ENCODE peak calls at places on chromosomes 6 and 20, in six cellular contexts. U, W, T, A, P and M are unnamed samples.

GRCh38 chr20:61918548-61918947 is 147.1 kb downstream of the TAF4 start:
- DNase-seq in U (no peak), W (no peak), T (no peak), A (no peak), P (no peak), M (no peak)

GRCh38 chr6:41374618-41375590 is 39.5 kb downstream of the NCR2 start:
- DNase-seq in U (peak; percentile 60), W (no peak), T (peak; percentile 30), A (no peak), P (no peak), M (peak; percentile 14)

GRCh38 chr6:116611020-116611419 is 5.3 kb upstream of the RSPH4A start:
- DNase-seq in U (no peak), W (no peak), T (no peak), A (no peak), P (peak; percentile 24), M (no peak)

GRCh38 chr20:36352843-36353553 is 46.9 kb downstream of the DLGAP4 start:
- DNase-seq in U (no peak), W (no peak), T (peak; percentile 33), A (no peak), P (no peak), M (no peak)

GRCh38 chr6:45464685-45465084 is 87.0 kb upstream of the SUPT3H start:
- DNase-seq in U (no peak), W (no peak), T (no peak), A (no peak), P (no peak), M (no peak)

GRCh38 chr6:159490298-159490937 is 202.6 kb downstream of the SOD2 start:
- DNase-seq in U (no peak), W (no peak), T (no peak), A (peak; percentile 75), P (peak; percentile 4), M (no peak)

GRCh38 chr20:5349448-5349847 is 32.7 kb upstream of the PROKR2 start:
- DNase-seq in U (no peak), W (no peak), T (no peak), A (no peak), P (peak; percentile 48), M (no peak)

GRCh38 chr20:35838213-35838612 is 66.4 kb downstream of the PHF20 start:
- DNase-seq in U (no peak), W (no peak), T (no peak), A (no peak), P (no peak), M (no peak)

GRCh38 chr20:24736131-24736843 is 212.8 kb upstream of the CST7 start:
- DNase-seq in U (no peak), W (no peak), T (peak; percentile 4), A (no peak), P (no peak), M (no peak)

GRCh38 chr20:23094927-23095326 is 8.8 kb upstream of the CD93 start:
- DNase-seq in U (no peak), W (no peak), T (no peak), A (no peak), P (peak; percentile 90), M (no peak)

GRCh38 chr20:25018425-25018824 is 25.9 kb upstream of the APMAP start:
- DNase-seq in U (no peak), W (peak; percentile 16), T (no peak), A (no peak), P (no peak), M (no peak)

GRCh38 chr20:41009960-41010359 is 18.7 kb upstream of the TOP1 start:
- DNase-seq in U (no peak), W (no peak), T (peak; percentile 46), A (no peak), P (no peak), M (peak; percentile 83)

GRCh38 chr6:168314948-168315347 is 4.6 kb downstream of the DACT2 start:
- DNase-seq in U (peak; percentile 17), W (no peak), T (peak; percentile 63), A (peak; percentile 21), P (no peak), M (no peak)

GRCh38 chr6:153015094-153015645 is 12.7 kb upstream of the MTRF1L start:
- DNase-seq in U (no peak), W (no peak), T (no peak), A (no peak), P (no peak), M (no peak)

GRCh38 chr20:14449323-14449722 is 111.9 kb upstream of the FLRT3 start:
- DNase-seq in U (no peak), W (no peak), T (no peak), A (no peak), P (peak; percentile 71), M (peak; percentile 89)

GRCh38 chr6:125984311-125984710 is 2.0 kb upstream of the TRMT11 start:
- DNase-seq in U (no peak), W (no peak), T (peak; percentile 29), A (no peak), P (no peak), M (no peak)

GRCh38 chr20:34585019-34585418 is 26.5 kb downstream of the MAP1LC3A start:
- DNase-seq in U (no peak), W (no peak), T (no peak), A (no peak), P (no peak), M (no peak)

GRCh38 chr6:73452107-73452461 is at the start of gene CGAS:
- DNase-seq in U (peak; percentile 6), W (peak; percentile 59), T (peak; percentile 37), A (peak; percentile 59), P (peak; percentile 27), M (no peak)

GRCh38 chr6:125718109-125718508 is 31.3 kb upstream of the HEY2 start:
- DNase-seq in U (no peak), W (no peak), T (no peak), A (no peak), P (no peak), M (no peak)

GRCh38 chr6:136772685-136773472 is 19.4 kb downstream of the MAP3K5 start:
- DNase-seq in U (no peak), W (peak; percentile 78), T (peak; percentile 28), A (peak; percentile 43), P (no peak), M (peak; percentile 59)

GRCh38 chr6:149566372-149567193 is at the start of gene GINM1:
- DNase-seq in U (peak; percentile 64), W (peak; percentile 61), T (peak; percentile 75), A (peak; percentile 18), P (peak; percentile 46), M (no peak)

GRCh38 chr6:20605581-20605980 is 71.3 kb downstream of the CDKAL1 start:
- DNase-seq in U (no peak), W (no peak), T (no peak), A (no peak), P (peak; percentile 8), M (peak; percentile 32)

GRCh38 chr6:54192993-54193392 is 81.8 kb downstream of the MLIP start:
- DNase-seq in U (no peak), W (no peak), T (no peak), A (no peak), P (no peak), M (no peak)

GRCh38 chr6:33862536-33862935 is 58.7 kb upstream of the MLN start:
- DNase-seq in U (no peak), W (no peak), T (no peak), A (no peak), P (no peak), M (no peak)

GRCh38 chr6:33860706-33861474 is 57.1 kb upstream of the MLN start:
- DNase-seq in U (no peak), W (no peak), T (no peak), A (no peak), P (no peak), M (no peak)

GRCh38 chr6:33860006-33860405 is 56.2 kb upstream of the MLN start:
- DNase-seq in U (no peak), W (no peak), T (no peak), A (no peak), P (no peak), M (no peak)

GRCh38 chr6:33863084-33863483 is 59.3 kb upstream of the MLN start:
- DNase-seq in U (no peak), W (no peak), T (no peak), A (no peak), P (no peak), M (no peak)

DNA sequence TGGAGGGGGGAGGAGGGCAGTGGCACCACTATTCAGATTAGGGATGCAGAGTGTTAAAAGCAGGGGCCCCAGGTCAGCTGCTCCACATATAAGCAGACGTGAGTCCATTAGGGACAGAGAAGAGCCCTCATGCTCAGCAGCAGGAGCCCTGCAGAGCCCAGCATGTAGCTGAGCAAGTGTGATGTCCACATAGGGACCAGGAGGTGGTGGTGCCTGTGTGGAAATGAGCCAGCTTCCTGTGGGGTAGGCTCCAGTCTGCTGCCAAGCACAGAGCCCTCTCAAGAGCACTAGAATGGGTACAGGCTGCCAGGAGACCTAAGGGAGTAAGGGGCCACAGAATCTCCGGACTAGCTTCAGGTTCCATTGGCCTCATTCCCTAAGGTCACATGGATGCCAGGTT is 57.9 kb upstream of the MLN start:
- DNase-seq in U (no peak), W (no peak), T (no peak), A (no peak), P (no peak), M (no peak)
- TF ChIP-seq CTCF in U (no peak), W (no peak), T (no peak), A (no peak), P (no peak), M (no peak)

GRCh38 chr6:128806274-128806673 is 76.7 kb upstream of the LAMA2 start:
- DNase-seq in U (no peak), W (no peak), T (no peak), A (peak; percentile 5), P (peak; percentile 3), M (no peak)
- H3K4me3 ChIP-seq in U (no peak overlapping the region), W (no peak overlapping the region), T (no peak overlapping the region), A (no peak overlapping the region), P (no peak overlapping the region), M (no peak overlapping the region)

DNA sequence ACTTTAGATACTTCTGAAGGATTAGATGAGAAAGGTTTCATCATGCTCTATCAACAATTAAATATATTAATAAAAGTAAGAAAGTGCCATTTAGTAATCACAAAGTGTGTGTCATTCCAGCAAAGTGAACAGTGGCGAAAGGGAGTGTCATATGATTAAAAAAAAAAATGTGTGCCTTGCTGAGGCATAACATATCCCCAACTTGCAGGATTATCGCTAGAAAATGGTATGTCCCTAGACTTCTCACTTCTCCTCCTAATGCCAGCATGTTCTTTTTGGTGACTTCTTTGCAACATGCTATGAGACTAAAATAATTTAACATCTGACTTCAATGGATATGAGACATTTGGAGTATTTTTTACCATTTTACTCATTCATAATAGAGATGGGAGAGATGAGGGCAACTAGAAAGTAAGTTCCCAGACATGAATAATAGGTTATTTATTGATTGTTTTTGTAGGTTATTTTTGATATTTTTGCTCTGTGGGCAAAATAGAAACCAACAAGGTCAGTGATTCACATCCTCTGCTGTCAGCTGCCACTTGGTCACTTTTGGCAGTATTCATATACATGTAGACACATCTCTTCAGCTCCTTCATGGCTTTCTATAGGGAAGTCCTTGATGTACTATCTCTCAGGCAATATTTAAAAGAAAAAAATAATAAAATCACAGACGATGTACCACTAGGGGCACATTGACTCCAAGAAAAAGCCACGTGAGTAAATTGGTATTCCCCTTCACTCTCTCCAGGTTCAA is 370.1 kb downstream of the BMP2 start:
- DNase-seq in U (no peak), W (no peak), T (no peak), A (no peak), P (peak; percentile 23), M (no peak)
- TF ChIP-seq CTCF in U (no peak), W (no peak), T (no peak), A (no peak), P (no peak), M (no peak)

DNA sequence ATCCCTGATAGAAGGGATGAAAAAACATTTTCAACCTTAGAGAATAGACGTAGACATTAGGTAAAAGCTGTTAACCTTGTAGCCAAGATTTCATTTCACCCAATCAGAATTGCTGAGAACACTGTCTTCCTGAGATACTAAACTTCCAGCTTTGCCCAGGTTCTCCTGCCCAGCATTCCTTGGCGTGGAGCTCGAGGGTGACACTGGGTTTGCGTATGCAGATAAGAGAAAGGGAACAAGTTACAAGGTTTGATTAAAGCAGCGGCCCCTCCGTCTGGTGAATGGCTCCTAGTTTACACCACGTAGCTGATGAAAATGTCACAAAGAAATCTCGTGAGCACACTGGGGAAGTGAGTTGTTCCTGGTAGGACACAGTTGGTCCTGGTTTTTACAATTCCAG is 247.8 kb downstream of the FARS2 start:
- DNase-seq in U (no peak), W (no peak), T (no peak), A (no peak), P (no peak), M (no peak)
- H3K4me3 ChIP-seq in U (no peak overlapping the region), W (no peak overlapping the region), T (no peak overlapping the region), A (no peak overlapping the region), P (no peak overlapping the region), M (no peak overlapping the region)